ENCODE peak calls at places on chromosomes 13 and 19, in five cellular contexts. S is PC-3, C is GM23248, V is PC-9, W is GM23338. H is an unnamed sample. For H3F3A, the result is how much of the 10 kb centered on the place peaks cover.

GRCh38 chr13:20351279-20352022 is 119.3 kb upstream of the GJB6 start:
- DNase-seq in S (peak), C (peak), V (no peak), W (no peak), H (no peak)

GRCh38 chr19:35783469-35784400 is 8.4 kb downstream of the ARHGAP33 start:
- DNase-seq in S (no peak), C (no peak), V (no peak), W (peak), H (no peak)

GRCh38 chr19:38139122-38139521 is 84.9 kb downstream of the DPF1 start:
- DNase-seq in S (no peak), C (no peak), V (no peak), W (no peak), H (no peak)

GRCh38 chr19:19051478-19052213 is 12.1 kb upstream of the SLC25A42 start:
- DNase-seq in S (no peak), C (no peak), V (no peak), W (peak), H (no peak)

GRCh38 chr13:84445776-84446175 is 563.5 kb upstream of the SLITRK1 start:
- DNase-seq in S (no peak), C (peak), V (no peak), W (no peak), H (no peak)

GRCh38 chr13:97256343-97256783 is 34.2 kb downstream of the MBNL2 start:
- DNase-seq in S (peak), C (peak), V (peak), W (no peak), H (no peak)

GRCh38 chr19:14616310-14616870 is 33.5 kb downstream of the CLEC17A start:
- DNase-seq in S (no peak), C (no peak), V (no peak), W (no peak), H (no peak)

GRCh38 chr13:77509221-77509620 is 26.3 kb upstream of the SCEL start:
- DNase-seq in S (peak), C (peak), V (no peak), W (no peak), H (no peak)

GRCh38 chr13:94481966-94482365 is 2.5 kb upstream of the DCT start:
- DNase-seq in S (peak), C (peak), V (no peak), W (no peak), H (no peak)

GRCh38 chr13:20494656-20495055 is 31.0 kb downstream of the CRYL1 start:
- DNase-seq in S (peak), C (no peak), V (no peak), W (no peak), H (no peak)

GRCh38 chr13:98155475-98156111 is 12.7 kb downstream of the FARP1 start:
- DNase-seq in S (peak), C (peak), V (no peak), W (no peak), H (no peak)

GRCh38 chr19:4016486-4016885 is 8.9 kb downstream of the PIAS4 start:
- DNase-seq in S (no peak), C (no peak), V (no peak), W (no peak), H (no peak)

GRCh38 chr13:23966691-23967615 is 69.7 kb upstream of the C1QTNF9B start:
- DNase-seq in S (peak), C (no peak), V (no peak), W (no peak), H (no peak)

GRCh38 chr19:10776900-10777650 is 58.9 kb downstream of the TMED1 start:
- DNase-seq in S (no peak), C (no peak), V (no peak), W (no peak), H (no peak)

GRCh38 chr13:38763446-38764381 is 76.8 kb downstream of the FREM2 start:
- DNase-seq in S (peak), C (peak), V (no peak), W (peak), H (peak)

GRCh38 chr19:18589380-18590272 is 1.0 kb downstream of the REX1BD start:
- DNase-seq in S (peak), C (peak), V (peak), W (peak), H (peak)

GRCh38 chr13:77000475-77000874 is 8.6 kb downstream of the CLN5 start:
- DNase-seq in S (peak), C (peak), V (no peak), W (no peak), H (no peak)

GRCh38 chr13:76884167-76884566 is 2.0 kb downstream of the KCTD12 start:
- DNase-seq in S (no peak), C (peak), V (no peak), W (peak), H (peak)

GRCh38 chr19:41309225-41310030 is 544 bp upstream of the CCDC97 start:
- DNase-seq in S (peak), C (peak), V (peak), W (no peak), H (no peak)
- H3F3A ChIP-seq in S (under half), C (half or more), V (under half), W (under half), H (half or more)

GRCh38 chr13:99566125-99567083 is 65.1 kb downstream of the TM9SF2 start:
- DNase-seq in S (no peak), C (no peak), V (no peak), W (peak), H (no peak)
- TF ChIP-seq EZH2 in S (no peak), C (no peak), V (no peak), W (no peak), H (no peak)

GRCh38 chr19:49489601-49490167 is 2.3 kb downstream of the RPL13A start:
- DNase-seq in S (no peak), C (peak), V (no peak), W (no peak), H (peak)

GRCh38 chr19:49488863-49489537 is 1.6 kb downstream of the RPL13A start:
- DNase-seq in S (no peak), C (peak), V (no peak), W (no peak), H (peak)

GRCh38 chr19:49486710-49487276 is 615 bp upstream of the RPL13A start:
- DNase-seq in S (no peak), C (no peak), V (no peak), W (no peak), H (no peak)

GRCh38 chr19:49487277-49488045 is at the start of gene RPL13A:
- DNase-seq in S (peak), C (peak), V (peak), W (peak), H (peak)

DNA sequence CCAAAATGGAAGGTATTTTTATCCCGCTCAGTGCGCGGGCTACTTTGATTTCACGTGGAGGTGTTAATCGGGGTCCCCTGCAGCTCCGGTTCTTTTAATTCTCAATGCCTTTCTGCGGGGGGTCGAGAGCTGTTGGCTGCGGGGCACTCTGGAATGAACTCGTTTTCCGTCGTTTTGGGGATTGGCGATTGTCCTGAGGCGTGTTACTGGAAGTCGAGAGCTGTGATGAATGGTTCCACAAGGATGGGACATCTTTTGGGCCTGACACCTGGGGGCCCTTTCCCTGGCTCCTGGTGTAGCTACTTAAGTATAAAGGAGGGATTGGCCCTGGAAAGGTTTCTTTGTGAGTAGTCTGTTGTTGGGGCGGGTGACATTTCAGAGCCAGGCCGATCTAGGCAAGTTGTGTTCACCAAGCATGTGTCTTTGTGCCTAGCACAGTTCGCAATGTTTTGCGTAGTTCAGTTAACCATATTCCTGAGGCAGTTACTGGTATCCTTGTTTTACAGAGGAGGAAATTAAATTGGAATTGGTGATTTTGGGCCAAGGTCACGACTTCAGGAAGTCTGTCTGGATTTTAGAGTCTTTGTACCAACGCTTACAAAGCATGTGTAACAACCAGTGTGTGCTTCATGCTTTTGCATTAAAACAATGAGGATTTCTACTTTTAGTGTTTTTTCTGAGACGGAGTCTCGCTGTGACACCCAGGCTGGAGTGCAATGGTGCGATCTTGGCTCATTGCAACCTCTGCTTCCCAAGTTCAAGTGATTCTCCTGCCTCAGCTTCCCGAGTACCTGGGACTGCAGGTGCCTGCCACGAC is 846 bp downstream of the RPL13A start:
- DNase-seq in S (no peak), C (peak), V (no peak), W (no peak), H (peak)
- H3F3A ChIP-seq in S (under half), C (under half), V (half or more), W (half or more), H (half or more)

DNA sequence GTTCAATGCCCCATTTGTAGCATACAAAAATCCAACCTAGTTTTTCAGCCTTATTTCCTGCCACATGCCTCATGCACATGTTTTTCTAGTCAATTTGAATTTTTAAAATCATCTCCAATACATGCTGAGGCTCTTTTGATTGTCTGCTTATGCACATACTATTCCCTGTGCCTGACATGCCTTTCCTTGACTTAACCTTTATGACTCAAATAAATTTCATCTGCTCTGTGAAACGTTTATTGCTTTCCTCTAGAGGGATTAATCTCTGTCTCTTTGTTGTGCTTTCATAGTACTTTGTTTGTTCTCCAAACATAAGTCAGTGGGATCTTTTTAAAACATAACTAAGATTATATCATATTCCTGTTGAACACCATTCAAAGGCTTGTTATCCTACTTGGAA is 346.7 kb downstream of the FGF14 start:
- DNase-seq in S (no peak), C (no peak), V (no peak), W (no peak), H (no peak)
- TF ChIP-seq EZH2 in S (no peak), C (no peak), V (no peak), W (no peak), H (no peak)

GRCh38 chr13:45336025-45336800 is 4.8 kb downstream of the TPT1 start:
- DNase-seq in S (no peak), C (no peak), V (no peak), W (peak), H (no peak)
- H3F3A ChIP-seq in S (under half), C (half or more), V (half or more), W (half or more), H (half or more)

DNA sequence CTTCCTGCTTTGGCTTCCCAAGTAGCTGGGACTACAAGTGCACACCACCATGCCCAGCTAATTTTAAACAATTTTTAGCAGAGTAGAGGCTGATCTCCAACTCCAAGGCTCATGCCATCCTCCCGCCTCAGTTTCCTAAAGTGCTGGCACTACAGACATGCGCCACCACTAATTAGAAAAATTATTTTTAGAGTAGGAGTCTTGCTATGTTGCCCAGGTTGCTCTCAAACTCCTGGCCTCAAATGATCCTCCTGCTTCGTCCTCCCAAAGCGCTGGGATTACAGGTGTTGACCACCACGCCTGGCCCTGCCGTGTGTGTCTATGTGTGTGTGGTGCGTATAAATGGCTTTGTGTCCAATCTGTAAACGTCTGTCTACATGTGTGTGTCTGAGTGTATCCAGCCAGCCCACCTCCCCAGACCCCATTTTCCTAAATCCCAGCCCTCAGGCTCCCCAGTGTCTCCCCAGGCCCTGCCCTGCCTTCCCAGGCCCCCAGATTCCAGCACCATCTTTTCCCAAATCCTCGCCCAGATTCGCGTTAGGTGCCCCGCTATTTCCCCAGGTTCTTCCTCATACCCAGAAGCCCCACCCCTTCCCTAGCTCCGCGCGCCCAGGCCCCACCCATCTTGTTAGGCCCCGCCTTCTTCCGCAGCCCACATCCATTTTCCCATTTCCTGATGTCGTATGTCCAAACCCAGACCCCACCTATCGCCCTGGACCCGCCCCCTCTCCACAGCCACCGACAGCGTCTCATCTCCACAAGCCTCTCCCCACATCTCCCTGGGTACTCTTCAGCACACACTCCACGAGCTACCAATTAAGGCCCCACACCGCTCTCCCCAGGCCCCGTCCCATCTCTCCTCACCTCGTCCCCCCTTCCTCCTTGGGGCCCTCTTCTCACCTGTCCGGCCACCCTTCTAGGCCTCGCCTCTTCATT is 24.9 kb downstream of the SLC8A2 start:
- DNase-seq in S (peak), C (peak), V (peak), W (peak), H (peak)
- TF ChIP-seq EZH2 in S (no peak), C (no peak), V (no peak), W (no peak), H (no peak)

H was measured in neural progenitor cell.